ENCODE peak calls at places on chromosomes 12 and 14, in six cellular contexts. One of them, this sample, is unnamed.

GRCh38 chr14:54146601-54147000 is 190.0 kb upstream of the BMP4 start:
- DNase-seq in HL-60: no peak
- DNase-seq in AG10803: no peak
- DNase-seq in cardiac fibroblast: no peak
- DNase-seq in IMR-90: no peak
- DNase-seq in kidney epithelial cell: no peak
- DNase-seq in this sample: no peak

GRCh38 chr12:116736962-116737773 is 701 bp downstream of the SPRING1 start:
- DNase-seq in HL-60: peak; percentile 49
- DNase-seq in AG10803: no peak
- DNase-seq in cardiac fibroblast: no peak
- DNase-seq in IMR-90: no peak
- DNase-seq in kidney epithelial cell: no peak
- DNase-seq in this sample: no peak

GRCh38 chr14:52703225-52703624 is 3.8 kb upstream of the PSMC6 start:
- DNase-seq in HL-60: peak; percentile 77
- DNase-seq in AG10803: peak; percentile 96
- DNase-seq in cardiac fibroblast: peak; percentile 97
- DNase-seq in IMR-90: peak; percentile 98
- DNase-seq in kidney epithelial cell: peak; percentile 57
- DNase-seq in this sample: peak; percentile 98

GRCh38 chr12:47714823-47715386 is 9.1 kb upstream of the RPAP3 start:
- DNase-seq in HL-60: no peak
- DNase-seq in AG10803: no peak
- DNase-seq in cardiac fibroblast: no peak
- DNase-seq in IMR-90: no peak
- DNase-seq in kidney epithelial cell: no peak
- DNase-seq in this sample: no peak

GRCh38 chr14:67357583-67358354 is 1.8 kb downstream of the ATP6V1D start:
- DNase-seq in HL-60: no peak
- DNase-seq in AG10803: peak; percentile 23
- DNase-seq in cardiac fibroblast: no peak
- DNase-seq in IMR-90: peak; percentile 30
- DNase-seq in kidney epithelial cell: no peak
- DNase-seq in this sample: no peak

GRCh38 chr12:52860102-52860838 is 11.5 kb upstream of the KRT78 start:
- DNase-seq in HL-60: no peak
- DNase-seq in AG10803: peak; percentile 68
- DNase-seq in cardiac fibroblast: peak; percentile 86
- DNase-seq in IMR-90: peak; percentile 52
- DNase-seq in kidney epithelial cell: no peak
- DNase-seq in this sample: peak; percentile 43

GRCh38 chr12:13124661-13125505 is 21.4 kb upstream of the GSG1 start:
- DNase-seq in HL-60: no peak
- DNase-seq in AG10803: peak; percentile 71
- DNase-seq in cardiac fibroblast: peak; percentile 81
- DNase-seq in IMR-90: peak; percentile 68
- DNase-seq in kidney epithelial cell: peak; percentile 38
- DNase-seq in this sample: peak; percentile 75

GRCh38 chr14:39267592-39268112 is 33.9 kb downstream of the MIA2 start:
- DNase-seq in HL-60: no peak
- DNase-seq in AG10803: peak; percentile 36
- DNase-seq in cardiac fibroblast: no peak
- DNase-seq in IMR-90: no peak
- DNase-seq in kidney epithelial cell: no peak
- DNase-seq in this sample: peak; percentile 49

GRCh38 chr12:24759155-24759554 is 189.7 kb downstream of the BCAT1 start:
- DNase-seq in HL-60: no peak
- DNase-seq in AG10803: peak; percentile 12
- DNase-seq in cardiac fibroblast: peak; percentile 35
- DNase-seq in IMR-90: peak; percentile 66
- DNase-seq in kidney epithelial cell: no peak
- DNase-seq in this sample: peak; percentile 38

GRCh38 chr14:105529506-105530445 is 3.4 kb downstream of the TMEM121 start:
- DNase-seq in HL-60: no peak
- DNase-seq in AG10803: no peak
- DNase-seq in cardiac fibroblast: no peak
- DNase-seq in IMR-90: no peak
- DNase-seq in kidney epithelial cell: no peak
- DNase-seq in this sample: no peak

GRCh38 chr14:76948976-76949375 is 79.5 kb downstream of the IRF2BPL start:
- DNase-seq in HL-60: no peak
- DNase-seq in AG10803: no peak
- DNase-seq in cardiac fibroblast: no peak
- DNase-seq in IMR-90: no peak
- DNase-seq in kidney epithelial cell: no peak
- DNase-seq in this sample: no peak

GRCh38 chr12:126093911-126094310 is 1028.7 kb downstream of the AACS start:
- DNase-seq in HL-60: no peak
- DNase-seq in AG10803: no peak
- DNase-seq in cardiac fibroblast: peak; percentile 3
- DNase-seq in IMR-90: no peak
- DNase-seq in kidney epithelial cell: no peak
- DNase-seq in this sample: peak; percentile 51

GRCh38 chr12:18828987-18829386 is 91.1 kb downstream of the CAPZA3 start:
- DNase-seq in HL-60: no peak
- DNase-seq in AG10803: no peak
- DNase-seq in cardiac fibroblast: no peak
- DNase-seq in IMR-90: no peak
- DNase-seq in kidney epithelial cell: no peak
- DNase-seq in this sample: no peak

GRCh38 chr12:43362910-43363694 is 188.9 kb downstream of the ADAMTS20 start:
- DNase-seq in HL-60: no peak
- DNase-seq in AG10803: no peak
- DNase-seq in cardiac fibroblast: no peak
- DNase-seq in IMR-90: peak; percentile 16
- DNase-seq in kidney epithelial cell: peak; percentile 16
- DNase-seq in this sample: no peak

GRCh38 chr12:46472893-46473633 is 100.5 kb upstream of the SLC38A2 start:
- DNase-seq in HL-60: no peak
- DNase-seq in AG10803: peak; percentile 29
- DNase-seq in cardiac fibroblast: peak; percentile 90
- DNase-seq in IMR-90: peak; percentile 76
- DNase-seq in kidney epithelial cell: no peak
- DNase-seq in this sample: peak; percentile 94

GRCh38 chr14:30362369-30363218 is 196.4 kb upstream of the G2E3 start:
- DNase-seq in HL-60: no peak
- DNase-seq in AG10803: no peak
- DNase-seq in cardiac fibroblast: no peak
- DNase-seq in IMR-90: no peak
- DNase-seq in kidney epithelial cell: no peak
- DNase-seq in this sample: no peak

DNA sequence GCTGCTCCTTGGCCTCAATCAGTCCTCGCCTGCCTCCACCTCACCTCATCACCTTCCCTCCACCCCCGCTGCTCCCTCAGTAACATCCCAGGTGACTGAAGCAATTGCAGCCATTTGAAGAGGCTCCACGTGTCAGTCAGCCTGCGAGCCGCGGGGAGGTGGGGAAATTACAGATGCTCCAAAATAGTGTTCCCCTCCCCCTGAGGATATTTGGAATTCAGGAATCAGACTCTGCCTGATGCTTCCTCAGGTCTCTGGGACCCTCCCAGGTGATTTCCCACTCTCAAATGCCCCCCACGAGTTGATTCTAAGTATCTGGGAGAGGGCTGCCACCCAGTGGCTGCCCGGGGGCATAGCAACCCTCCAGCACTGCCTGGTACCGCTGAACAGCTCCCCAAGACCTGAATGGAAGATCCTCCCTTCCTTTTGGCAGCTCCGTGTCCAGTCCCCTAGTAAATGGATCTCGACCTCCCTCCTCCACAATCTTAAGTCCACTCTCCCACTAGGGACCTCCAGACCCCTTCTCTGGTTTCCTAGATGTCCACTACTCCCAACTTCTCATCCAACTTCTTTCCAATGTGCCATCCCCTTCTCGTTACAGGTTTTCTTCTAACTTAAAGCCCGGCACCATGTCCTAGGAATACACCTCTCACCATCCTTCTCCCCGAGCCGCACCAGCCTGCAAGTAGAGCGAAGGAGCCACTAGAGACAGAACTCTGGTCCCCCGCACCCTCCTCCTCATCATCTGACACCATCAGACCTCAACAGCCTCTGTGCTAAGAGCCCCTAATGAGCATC is 1.4 kb upstream of the ASIC1 start:
- DNase-seq in HL-60: no peak
- DNase-seq in AG10803: peak; percentile 30
- DNase-seq in cardiac fibroblast: peak; percentile 56
- DNase-seq in IMR-90: peak; percentile 46
- DNase-seq in kidney epithelial cell: no peak
- DNase-seq in this sample: peak; percentile 46
- H3K4me3 ChIP-seq in HL-60: no peak overlapping the region
- H3K4me3 ChIP-seq in AG10803: peak overlapping the region; percentile 17
- H3K4me3 ChIP-seq in cardiac fibroblast: no peak overlapping the region
- H3K4me3 ChIP-seq in IMR-90: no peak overlapping the region
- H3K4me3 ChIP-seq in kidney epithelial cell: no peak overlapping the region
- H3K4me3 ChIP-seq in this sample: no peak overlapping the region

DNA sequence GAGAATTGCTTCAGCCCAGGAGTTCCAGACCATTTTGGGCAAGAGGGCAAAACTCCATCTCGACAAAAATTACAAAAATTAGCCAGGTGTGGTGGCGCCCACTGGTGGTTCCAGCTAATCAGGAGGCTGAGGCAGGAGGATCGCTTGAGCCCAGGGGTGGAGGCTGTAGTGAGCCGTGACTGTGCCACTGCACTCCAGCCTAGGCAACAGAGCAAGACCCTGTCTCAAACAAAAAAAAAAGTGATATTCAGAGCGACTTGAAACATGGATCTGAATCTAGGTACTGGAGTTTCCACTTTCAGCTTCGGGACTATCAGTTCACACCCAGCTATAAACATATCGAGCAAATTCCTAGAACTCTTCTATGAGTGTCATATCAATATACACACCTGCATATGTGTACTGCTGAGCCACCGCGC is 16.3 kb upstream of the RNF34 start:
- DNase-seq in HL-60: no peak
- DNase-seq in AG10803: no peak
- DNase-seq in cardiac fibroblast: no peak
- DNase-seq in IMR-90: no peak
- DNase-seq in kidney epithelial cell: no peak
- DNase-seq in this sample: no peak
- TF ChIP-seq CTCF in HL-60: no peak
- TF ChIP-seq CTCF in AG10803: no peak
- TF ChIP-seq CTCF in cardiac fibroblast: peak; percentile 10
- TF ChIP-seq CTCF in IMR-90: no peak
- TF ChIP-seq CTCF in kidney epithelial cell: no peak
- TF ChIP-seq CTCF in this sample: no peak

GRCh38 chr14:50040401-50040775 is 76.0 kb downstream of the VCPKMT start:
- DNase-seq in HL-60: no peak
- DNase-seq in AG10803: peak; percentile 67
- DNase-seq in cardiac fibroblast: peak; percentile 74
- DNase-seq in IMR-90: peak; percentile 86
- DNase-seq in kidney epithelial cell: no peak
- DNase-seq in this sample: peak; percentile 60
- H3K4me3 ChIP-seq in HL-60: no peak overlapping the region
- H3K4me3 ChIP-seq in AG10803: no peak overlapping the region
- H3K4me3 ChIP-seq in cardiac fibroblast: no peak overlapping the region
- H3K4me3 ChIP-seq in IMR-90: no peak overlapping the region
- H3K4me3 ChIP-seq in kidney epithelial cell: no peak overlapping the region
- H3K4me3 ChIP-seq in this sample: no peak overlapping the region

GRCh38 chr12:113149361-113150150 is at the start of gene CFAP73:
- DNase-seq in HL-60: no peak
- DNase-seq in AG10803: peak; percentile 84
- DNase-seq in cardiac fibroblast: peak; percentile 94
- DNase-seq in IMR-90: peak; percentile 75
- DNase-seq in kidney epithelial cell: peak; percentile 88
- DNase-seq in this sample: peak; percentile 73
- TF ChIP-seq CTCF in HL-60: no peak
- TF ChIP-seq CTCF in AG10803: peak; percentile 12
- TF ChIP-seq CTCF in cardiac fibroblast: no peak
- TF ChIP-seq CTCF in IMR-90: no peak
- TF ChIP-seq CTCF in kidney epithelial cell: no peak
- TF ChIP-seq CTCF in this sample: no peak

DNA sequence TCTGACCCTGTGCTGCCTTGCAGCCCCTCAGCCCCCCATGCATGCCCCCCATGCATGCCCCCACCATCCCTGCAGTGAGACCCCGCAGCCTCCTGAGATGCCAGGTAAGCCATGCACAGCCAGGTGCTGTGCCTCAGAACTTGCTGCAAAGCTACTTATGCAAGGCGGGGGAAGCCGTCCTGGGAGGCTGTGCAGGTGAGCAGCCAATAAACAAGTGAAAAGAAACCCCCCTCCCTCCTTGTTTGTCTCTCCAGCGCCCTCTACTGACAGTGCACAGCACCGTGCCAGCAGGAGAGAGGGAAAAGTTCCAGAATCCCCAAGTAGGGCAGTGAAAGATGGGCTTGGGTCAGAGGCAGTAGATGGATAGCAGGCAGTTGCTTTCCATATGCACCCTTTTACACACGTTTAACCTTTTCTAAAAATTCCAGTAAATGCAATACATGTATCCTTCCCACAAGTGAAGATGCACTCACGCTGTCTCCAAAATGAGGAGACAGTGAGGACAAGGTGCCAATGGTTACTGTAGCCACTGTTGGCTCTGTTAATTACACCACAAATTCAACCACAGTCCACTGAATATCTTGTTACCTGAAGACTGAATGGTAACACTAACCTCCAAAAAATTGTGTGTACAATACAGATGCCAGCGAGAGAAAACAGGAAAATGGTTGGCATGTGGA is 18.0 kb downstream of the TNFAIP2 start:
- DNase-seq in HL-60: no peak
- DNase-seq in AG10803: peak; percentile 42
- DNase-seq in cardiac fibroblast: peak; percentile 65
- DNase-seq in IMR-90: peak; percentile 38
- DNase-seq in kidney epithelial cell: no peak
- DNase-seq in this sample: peak; percentile 58
- H3K4me3 ChIP-seq in HL-60: no peak overlapping the region
- H3K4me3 ChIP-seq in AG10803: no peak overlapping the region
- H3K4me3 ChIP-seq in cardiac fibroblast: no peak overlapping the region
- H3K4me3 ChIP-seq in IMR-90: no peak overlapping the region
- H3K4me3 ChIP-seq in kidney epithelial cell: no peak overlapping the region
- H3K4me3 ChIP-seq in this sample: no peak overlapping the region

GRCh38 chr14:28756896-28757570 is 9.6 kb upstream of the FOXG1 start:
- DNase-seq in HL-60: no peak
- DNase-seq in AG10803: peak; percentile 49
- DNase-seq in cardiac fibroblast: peak; percentile 63
- DNase-seq in IMR-90: peak; percentile 54
- DNase-seq in kidney epithelial cell: no peak
- DNase-seq in this sample: peak; percentile 60
- TF ChIP-seq CTCF in HL-60: peak; percentile 47
- TF ChIP-seq CTCF in AG10803: peak; percentile 82
- TF ChIP-seq CTCF in cardiac fibroblast: peak; percentile 89
- TF ChIP-seq CTCF in IMR-90: peak; percentile 68
- TF ChIP-seq CTCF in kidney epithelial cell: peak; percentile 77
- TF ChIP-seq CTCF in this sample: peak; percentile 83

GRCh38 chr14:89957791-89958190 is 2.1 kb downstream of the TDP1 start:
- DNase-seq in HL-60: no peak
- DNase-seq in AG10803: no peak
- DNase-seq in cardiac fibroblast: no peak
- DNase-seq in IMR-90: no peak
- DNase-seq in kidney epithelial cell: no peak
- DNase-seq in this sample: no peak

GRCh38 chr14:89963288-89963978 is 7.7 kb downstream of the TDP1 start:
- DNase-seq in HL-60: no peak
- DNase-seq in AG10803: no peak
- DNase-seq in cardiac fibroblast: no peak
- DNase-seq in IMR-90: no peak
- DNase-seq in kidney epithelial cell: no peak
- DNase-seq in this sample: no peak

GRCh38 chr14:89958966-89959365 is 3.2 kb downstream of the TDP1 start:
- DNase-seq in HL-60: no peak
- DNase-seq in AG10803: no peak
- DNase-seq in cardiac fibroblast: no peak
- DNase-seq in IMR-90: no peak
- DNase-seq in kidney epithelial cell: no peak
- DNase-seq in this sample: no peak

GRCh38 chr14:89959853-89960493 is 4.2 kb downstream of the TDP1 start:
- DNase-seq in HL-60: no peak
- DNase-seq in AG10803: no peak
- DNase-seq in cardiac fibroblast: no peak
- DNase-seq in IMR-90: no peak
- DNase-seq in kidney epithelial cell: no peak
- DNase-seq in this sample: no peak

GRCh38 chr14:89960895-89961294 is 5.2 kb downstream of the TDP1 start:
- DNase-seq in HL-60: no peak
- DNase-seq in AG10803: no peak
- DNase-seq in cardiac fibroblast: no peak
- DNase-seq in IMR-90: no peak
- DNase-seq in kidney epithelial cell: no peak
- DNase-seq in this sample: no peak
- H3K4me3 ChIP-seq in HL-60: no peak overlapping the region
- H3K4me3 ChIP-seq in AG10803: no peak overlapping the region
- H3K4me3 ChIP-seq in cardiac fibroblast: no peak overlapping the region
- H3K4me3 ChIP-seq in IMR-90: no peak overlapping the region
- H3K4me3 ChIP-seq in kidney epithelial cell: no peak overlapping the region
- H3K4me3 ChIP-seq in this sample: no peak overlapping the region

This sample was measured in fibroblast of the aortic adventitia.